ENCODE peak calls at places on chromosomes 4 and X, in ten cellular contexts. O is CD8-positive, alpha-beta T cell; N is ovary; C is fibroblast of mammary gland; P is glutamatergic neuron; E is AG04449; T is neural crest cell; Z is nephron progenitor cell; G is AG04450; A is suprapubic skin. X is an unnamed sample.

GRCh38 chr4:42329421-42329820 is 67.9 kb upstream of the SHISA3 start:
- DNase-seq in O (no peak), N (no peak), C (peak), P (no peak), E (no peak), T (no peak), Z (no peak), G (no peak), A (no peak), X (no peak)

GRCh38 chr4:86453044-86453501 is 93.2 kb upstream of the MAPK10 start:
- DNase-seq in O (no peak), N (peak), C (peak), P (no peak), E (no peak), T (no peak), Z (no peak), G (peak), A (no peak), X (no peak)

GRCh38 chr4:156169011-156169410 is 215.3 kb upstream of the CTSO start:
- DNase-seq in O (no peak), N (no peak), C (peak), P (no peak), E (peak), T (peak), Z (peak), G (peak), A (no peak), X (no peak)

GRCh38 chr4:24642941-24643628 is 58.7 kb upstream of the DHX15 start:
- DNase-seq in O (no peak), N (no peak), C (peak), P (no peak), E (no peak), T (no peak), Z (no peak), G (peak), A (no peak), X (no peak)

GRCh38 chr4:99205104-99205979 is 13.7 kb downstream of the ADH6 start:
- DNase-seq in O (no peak), N (no peak), C (peak), P (no peak), E (no peak), T (no peak), Z (peak), G (no peak), A (no peak), X (no peak)

GRCh38 chr4:8689741-8690140 is 97.2 kb downstream of the CPZ start:
- DNase-seq in O (no peak), N (no peak), C (no peak), P (no peak), E (no peak), T (no peak), Z (no peak), G (no peak), A (peak), X (peak)

GRCh38 chr4:7985891-7986441 is 46.3 kb upstream of the AFAP1 start:
- DNase-seq in O (no peak), N (no peak), C (peak), P (no peak), E (no peak), T (no peak), Z (peak), G (no peak), A (no peak), X (no peak)

GRCh38 chr4:635851-636627 is 10.7 kb downstream of the PDE6B start:
- DNase-seq in O (no peak), N (no peak), C (no peak), P (no peak), E (no peak), T (no peak), Z (no peak), G (no peak), A (no peak), X (no peak)

GRCh38 chrX:125005863-125006262 is 313.8 kb upstream of the TEX13C start:
- DNase-seq in O (no peak), N (no peak), C (no peak), P (no peak), E (no peak), T (no peak), Z (peak), G (no peak), A (no peak), X (no peak)

GRCh38 chr4:189121336-189121735 is 819.3 kb upstream of the FRG1 start:
- DNase-seq in O (no peak), N (no peak), C (no peak), P (no peak), E (no peak), T (no peak), Z (no peak), G (no peak), A (no peak), X (no peak)

GRCh38 chr4:25890653-25891485 is 23.2 kb upstream of the SMIM20 start:
- DNase-seq in O (no peak), N (no peak), C (no peak), P (peak), E (no peak), T (no peak), Z (no peak), G (no peak), A (no peak), X (no peak)

GRCh38 chrX:1464282-1465131 is 11.8 kb upstream of the ASMTL start:
- DNase-seq in O (peak), N (no peak), C (no peak), P (no peak), E (no peak), T (no peak), Z (no peak), G (no peak), A (peak), X (peak)

GRCh38 chr4:25863347-25863784 is 578 bp upstream of the SEL1L3 start:
- DNase-seq in O (no peak), N (no peak), C (no peak), P (peak), E (no peak), T (no peak), Z (peak), G (no peak), A (no peak), X (no peak)

GRCh38 chrX:49838374-49838773 is 9.3 kb downstream of the PAGE4 start:
- DNase-seq in O (no peak), N (no peak), C (peak), P (peak), E (no peak), T (peak), Z (peak), G (no peak), A (no peak), X (no peak)

GRCh38 chr4:94813221-94813620 is 55.5 kb downstream of the BMPR1B start:
- DNase-seq in O (no peak), N (no peak), C (no peak), P (no peak), E (no peak), T (no peak), Z (no peak), G (no peak), A (no peak), X (no peak)

GRCh38 chrX:30935985-30936384 is 46.9 kb upstream of the TAB3 start:
- DNase-seq in O (no peak), N (no peak), C (peak), P (peak), E (no peak), T (peak), Z (peak), G (no peak), A (no peak), X (no peak)

GRCh38 chr4:57318694-57319093 is 208.5 kb upstream of the IGFBP7 start:
- DNase-seq in O (no peak), N (no peak), C (no peak), P (no peak), E (no peak), T (no peak), Z (no peak), G (no peak), A (no peak), X (no peak)

GRCh38 chr4:8333726-8334460 is 64.3 kb downstream of the HTRA3 start:
- DNase-seq in O (no peak), N (no peak), C (no peak), P (no peak), E (no peak), T (no peak), Z (no peak), G (no peak), A (peak), X (peak)

DNA sequence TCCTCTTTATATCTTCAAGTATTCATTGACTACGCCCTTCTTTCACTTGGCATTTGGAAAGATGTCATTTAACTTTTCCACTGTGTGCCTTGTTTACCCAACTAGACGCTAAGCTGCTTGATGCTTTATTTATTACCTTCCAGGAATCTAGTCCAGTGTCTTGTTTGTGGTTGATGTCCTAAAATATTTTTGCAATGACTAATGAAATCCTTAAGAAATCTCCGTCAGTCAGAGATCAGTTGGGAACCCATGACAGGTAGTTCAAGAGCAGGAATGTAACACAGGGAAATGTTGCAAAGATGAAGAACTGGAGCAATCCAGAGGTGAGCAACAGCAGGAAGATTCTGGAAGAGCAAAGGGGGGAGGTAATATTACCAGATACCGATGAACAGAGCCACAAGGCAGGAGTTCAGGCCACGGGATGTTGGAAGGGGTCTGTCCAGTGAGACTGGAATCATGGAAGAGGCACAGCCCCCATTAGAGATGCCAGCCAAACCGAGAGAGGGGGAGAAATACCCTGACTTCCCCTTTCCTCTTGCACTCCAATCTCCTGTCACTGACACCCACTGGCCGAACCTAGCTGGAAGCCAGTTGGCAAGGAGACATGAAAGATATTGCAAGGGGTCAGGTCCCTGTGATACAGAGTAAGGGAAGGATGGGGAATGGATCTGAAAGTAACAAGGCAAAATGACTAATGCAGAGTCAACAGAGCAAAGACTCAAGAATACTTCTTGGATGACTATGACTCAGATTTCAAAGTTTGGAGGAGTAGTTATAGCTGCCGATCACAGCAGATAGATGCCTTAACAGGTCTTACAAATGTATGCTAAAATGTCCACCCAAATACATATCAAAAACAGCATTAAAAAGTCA is 62.7 kb upstream of the PHKA2 start:
- DNase-seq in O (no peak), N (no peak), C (peak), P (no peak), E (no peak), T (no peak), Z (no peak), G (no peak), A (no peak), X (no peak)
- TF ChIP-seq CTCF in O (no peak), N (no peak), C (no peak), P (no peak), E (no peak), T (no peak), Z (no peak), G (no peak), A (no peak), X (no peak)

DNA sequence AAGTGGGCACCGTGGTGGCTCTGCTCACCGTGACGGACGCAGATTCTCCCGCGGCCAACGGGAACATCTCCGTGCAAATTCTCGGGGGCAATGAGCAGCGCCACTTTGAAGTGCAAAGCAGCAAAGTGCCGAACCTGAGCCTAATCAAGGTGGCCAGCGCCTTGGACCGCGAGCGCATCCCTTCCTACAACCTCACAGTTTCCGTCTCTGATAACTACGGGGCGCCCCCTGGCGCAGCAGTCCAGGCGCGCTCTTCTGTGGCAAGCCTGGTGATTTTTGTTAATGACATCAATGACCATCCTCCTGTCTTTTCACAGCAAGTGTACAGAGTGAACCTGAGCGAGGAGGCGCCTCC is 2.7 kb downstream of the FAT4 start:
- DNase-seq in O (no peak), N (peak), C (peak), P (peak), E (no peak), T (peak), Z (peak), G (no peak), A (no peak), X (no peak)
- TF ChIP-seq CTCF in O (no peak), N (no peak), C (peak), P (peak), E (peak), T (peak), Z (peak), G (peak), A (peak), X (peak)

GRCh38 chr4:139768913-139769312 is 103.3 kb downstream of the MGST2 start:
- DNase-seq in O (no peak), N (no peak), C (peak), P (no peak), E (no peak), T (no peak), Z (no peak), G (no peak), A (no peak), X (no peak)
- TF ChIP-seq CTCF in O (no peak), N (no peak), C (peak), P (peak), E (no peak), T (peak), Z (no peak), G (no peak), A (no peak), X (peak)

GRCh38 chr4:2791518-2792395 is 1.1 kb upstream of the SH3BP2 start:
- DNase-seq in O (no peak), N (peak), C (no peak), P (no peak), E (no peak), T (no peak), Z (no peak), G (no peak), A (peak), X (no peak)
- TF ChIP-seq CTCF in O (no peak), N (no peak), C (no peak), P (no peak), E (no peak), T (no peak), Z (no peak), G (no peak), A (no peak), X (no peak)